ENCODE peak calls at places on chromosome 21, in five cellular contexts. G is endothelial cell, I is fibroblast of lung, D is Calu3, V is heart left ventricle. J is an unnamed sample.

GRCh38 chr21:33478858-33479678 is 706 bp downstream of the TMEM50B start:
- DNase-seq in G (peak; percentile 43), I (peak; percentile 27), D (peak; percentile 23), V (peak; percentile 39), J (peak; percentile 31)

GRCh38 chr21:40556442-40556968 is 290.5 kb downstream of the DSCAM start:
- DNase-seq in G (no peak), I (no peak), D (no peak), V (no peak), J (no peak)

GRCh38 chr21:36845070-36845469 is 121.4 kb downstream of the HLCS start:
- DNase-seq in G (no peak), I (no peak), D (no peak), V (no peak), J (no peak)

GRCh38 chr21:36297938-36298572 is 21.9 kb upstream of the MORC3 start:
- DNase-seq in G (no peak), I (no peak), D (peak; percentile 49), V (peak; percentile 53), J (no peak)

GRCh38 chr21:37472581-37472980 is 106.0 kb downstream of the DYRK1A start:
- DNase-seq in G (no peak), I (no peak), D (no peak), V (no peak), J (no peak)

GRCh38 chr21:31172328-31172727 is 134.1 kb upstream of the KRTAP19-8 start:
- DNase-seq in G (peak; percentile 26), I (no peak), D (no peak), V (no peak), J (no peak)

GRCh38 chr21:31408306-31409088 is 64.4 kb upstream of the TIAM1 start:
- DNase-seq in G (no peak), I (no peak), D (no peak), V (no peak), J (no peak)

GRCh38 chr21:35223480-35224156 is 174.5 kb upstream of the RUNX1 start:
- DNase-seq in G (no peak), I (no peak), D (no peak), V (no peak), J (no peak)

GRCh38 chr21:23936991-23937390 is 1670.3 kb downstream of the MRPL39 start:
- DNase-seq in G (no peak), I (no peak), D (no peak), V (no peak), J (no peak)

GRCh38 chr21:23939369-23940065 is 1667.8 kb downstream of the MRPL39 start:
- DNase-seq in G (no peak), I (no peak), D (no peak), V (no peak), J (no peak)

GRCh38 chr21:23930565-23930964 is 1676.7 kb downstream of the MRPL39 start:
- DNase-seq in G (no peak), I (no peak), D (no peak), V (no peak), J (no peak)

DNA sequence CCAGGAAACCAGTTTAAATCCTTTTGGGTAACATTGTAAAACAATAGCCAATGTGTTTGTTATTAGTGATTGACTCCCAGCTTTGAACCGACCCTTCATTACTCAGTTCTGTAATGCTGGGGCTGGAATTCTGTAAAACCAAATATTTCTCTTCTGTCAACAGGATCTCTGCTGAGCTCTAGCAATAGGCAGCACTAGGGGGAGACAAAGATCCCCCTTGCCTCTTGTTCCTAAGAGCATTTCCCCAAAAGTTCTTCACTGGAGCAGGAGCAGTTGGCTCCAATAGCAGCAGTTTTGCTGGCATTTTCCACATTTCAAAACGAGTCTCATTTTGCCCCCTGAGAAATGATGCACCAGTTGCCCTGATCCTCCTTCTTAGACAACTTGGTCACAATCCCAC is 1671.1 kb downstream of the MRPL39 start:
- DNase-seq in G (no peak), I (peak; percentile 50), D (no peak), V (no peak), J (peak; percentile 33)
- TF ChIP-seq CTCF in G (no peak), I (no peak), D (no peak), V (peak; percentile 28), J (peak; percentile 43)

GRCh38 chr21:32411366-32412161 is 942 bp upstream of the EVA1C start:
- DNase-seq in G (peak; percentile 17), I (peak; percentile 84), D (peak; percentile 45), V (peak; percentile 96), J (peak; percentile 85)

GRCh38 chr21:32413697-32414578 is 1.4 kb downstream of the EVA1C start:
- DNase-seq in G (no peak), I (peak; percentile 67), D (no peak), V (no peak), J (peak; percentile 76)

GRCh38 chr21:32410916-32411315 is 1.6 kb upstream of the EVA1C start:
- DNase-seq in G (no peak), I (no peak), D (no peak), V (peak; percentile 50), J (no peak)

GRCh38 chr21:32412998-32413504 is 545 bp downstream of the EVA1C start:
- DNase-seq in G (no peak), I (peak; percentile 33), D (peak; percentile 4), V (peak; percentile 61), J (peak; percentile 50)

GRCh38 chr21:32412162-32412997 is at the start of gene EVA1C:
- DNase-seq in G (peak; percentile 20), I (peak; percentile 63), D (peak; percentile 34), V (peak; percentile 82), J (peak; percentile 77)
- TF ChIP-seq CTCF in G (no peak), I (no peak), D (no peak), V (peak; percentile 28), J (no peak)

DNA sequence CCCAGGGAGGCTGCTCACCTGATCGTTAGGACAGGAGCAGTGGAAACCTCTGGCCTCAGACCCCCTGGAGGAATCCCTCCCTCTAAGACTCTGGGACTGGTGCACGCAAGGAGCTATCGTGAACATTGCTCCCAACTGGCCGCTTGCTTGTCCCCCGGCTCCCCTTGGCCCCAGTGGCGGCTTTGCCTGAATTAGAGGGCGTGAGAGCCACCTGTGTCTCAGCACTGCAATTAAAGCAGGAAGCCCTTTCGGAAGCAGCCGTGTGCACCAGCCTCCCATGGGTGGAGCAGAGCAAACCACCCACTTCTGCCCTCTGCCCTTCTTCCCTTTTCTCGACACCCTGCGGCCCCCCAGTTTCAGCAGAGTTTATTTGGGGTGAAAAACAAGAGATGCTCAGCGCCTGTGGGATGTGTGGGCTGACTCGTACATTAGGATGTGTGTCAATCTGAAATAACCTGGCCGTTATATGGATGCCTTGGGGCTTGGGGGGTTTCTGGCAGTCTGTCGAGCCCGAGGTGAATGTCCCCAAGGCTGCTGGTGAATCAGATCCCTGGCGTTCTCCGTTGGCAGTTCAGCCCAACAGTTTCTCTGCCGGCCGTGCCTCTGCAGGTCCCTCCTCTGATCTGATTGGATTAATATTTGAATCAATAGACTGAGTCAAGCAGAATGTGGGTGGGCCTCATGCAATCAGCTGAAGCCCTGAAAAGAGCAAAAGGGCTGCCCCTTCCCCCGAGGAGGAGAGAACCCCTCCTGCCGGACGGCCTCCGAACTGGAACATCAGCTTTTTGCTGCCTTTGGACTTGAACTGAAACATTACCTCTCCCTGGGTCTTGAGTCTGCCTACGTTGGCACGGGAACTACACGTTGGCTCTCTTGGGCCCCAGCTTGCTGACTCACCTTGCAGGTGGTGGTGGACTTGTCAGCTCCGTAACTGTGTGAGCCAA is 7.3 kb upstream of the UMODL1 start:
- DNase-seq in G (no peak), I (no peak), D (peak; percentile 61), V (no peak), J (no peak)
- TF ChIP-seq CTCF in G (no peak), I (no peak), D (no peak), V (no peak), J (no peak)

DNA sequence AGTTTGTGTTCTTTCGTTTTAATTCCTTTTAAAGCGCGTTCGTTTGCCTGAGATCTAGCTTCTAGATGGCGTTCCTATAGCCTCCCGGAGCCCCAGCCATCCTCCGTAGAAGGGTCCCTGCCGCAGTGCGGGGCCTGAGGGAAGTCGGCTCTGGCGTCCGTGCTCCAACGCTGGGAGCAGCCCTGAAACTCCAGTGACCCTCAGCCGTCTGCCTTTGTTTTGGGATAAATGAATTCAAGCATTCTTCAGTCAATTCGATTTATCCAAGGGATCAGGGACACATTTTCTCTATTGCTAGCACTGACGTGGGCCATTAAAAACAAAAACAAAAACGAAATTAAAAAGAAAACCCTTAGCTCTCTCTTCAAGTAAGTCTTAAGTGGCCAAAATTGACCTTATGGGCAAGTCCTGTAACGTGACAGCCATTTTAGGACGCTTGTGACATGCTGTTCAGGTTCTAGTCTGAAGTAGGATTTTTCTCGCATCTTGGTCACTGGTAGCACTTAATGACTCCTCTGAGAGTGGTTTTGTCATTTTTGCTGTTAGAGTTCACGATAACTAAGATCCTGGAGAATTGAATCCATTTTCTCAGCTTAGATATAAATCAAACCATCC is 757 bp upstream of the HSPA13 start:
- DNase-seq in G (no peak), I (peak; percentile 54), D (peak; percentile 4), V (no peak), J (peak; percentile 52)
- TF ChIP-seq CTCF in G (no peak), I (no peak), D (no peak), V (no peak), J (peak; percentile 13)

GRCh38 chr21:43331111-43331961 is 95.6 kb downstream of the SIK1 start:
- DNase-seq in G (no peak), I (no peak), D (no peak), V (no peak), J (no peak)

GRCh38 chr21:43328591-43329360 is 98.2 kb downstream of the SIK1 start:
- DNase-seq in G (no peak), I (no peak), D (no peak), V (no peak), J (no peak)

GRCh38 chr21:43329361-43330269 is 97.3 kb downstream of the SIK1 start:
- DNase-seq in G (no peak), I (no peak), D (no peak), V (no peak), J (no peak)

GRCh38 chr21:43331962-43332458 is 94.9 kb downstream of the SIK1 start:
- DNase-seq in G (no peak), I (peak; percentile 96), D (no peak), V (no peak), J (peak; percentile 96)

GRCh38 chr21:43330306-43330881 is 96.5 kb downstream of the SIK1 start:
- DNase-seq in G (no peak), I (no peak), D (no peak), V (no peak), J (no peak)
- TF ChIP-seq CTCF in G (no peak), I (no peak), D (no peak), V (no peak), J (no peak)

GRCh38 chr21:29669416-29669815 is 270.4 kb downstream of the GRIK1 start:
- DNase-seq in G (no peak), I (no peak), D (no peak), V (no peak), J (no peak)

GRCh38 chr21:29673096-29673610 is 266.6 kb downstream of the GRIK1 start:
- DNase-seq in G (no peak), I (no peak), D (no peak), V (no peak), J (no peak)

GRCh38 chr21:29674343-29674742 is 265.5 kb downstream of the GRIK1 start:
- DNase-seq in G (no peak), I (no peak), D (no peak), V (no peak), J (no peak)

GRCh38 chr21:29670228-29670627 is 269.6 kb downstream of the GRIK1 start:
- DNase-seq in G (no peak), I (no peak), D (no peak), V (no peak), J (no peak)

GRCh38 chr21:29671728-29672127 is 268.1 kb downstream of the GRIK1 start:
- DNase-seq in G (no peak), I (no peak), D (no peak), V (no peak), J (no peak)
- TF ChIP-seq CTCF in G (peak; percentile 33), I (no peak), D (no peak), V (no peak), J (peak; percentile 10)